ENCODE peak calls at places on chromosomes 16 and 17, in seven cellular contexts. S is cardiac fibroblast, I is mammary epithelial cell, J is fibroblast of pulmonary artery, N is dorsolateral prefrontal cortex, T is A549, L is PC-9. A is an unnamed sample.

GRCh38 chr17:41657936-41658335 is 30.7 kb upstream of the EIF1 start:
- DNase-seq in T (no peak), L (no peak), J (no peak), I (peak), N (no peak), S (no peak), A (no peak)

GRCh38 chr16:54928421-54929089 is 2.1 kb upstream of the IRX5 start:
- DNase-seq in S (peak), L (peak), N (no peak), J (no peak), I (peak), T (peak), A (no peak)

GRCh38 chr16:84741351-84741791 is 41.6 kb downstream of the USP10 start:
- DNase-seq in I (no peak), T (no peak), L (no peak), S (peak), J (no peak), N (no peak), A (no peak)

GRCh38 chr17:31387438-31387837 is 4.0 kb upstream of the RAB11FIP4 start:
- DNase-seq in I (no peak), T (no peak), S (no peak), J (no peak), N (no peak), L (no peak), A (no peak)

GRCh38 chr16:21167360-21167759 is 8.9 kb downstream of the LDAF1 start:
- DNase-seq in N (no peak), T (peak), I (peak), L (peak), J (peak), S (peak), A (peak)

GRCh38 chr16:88534731-88535141 is 35.5 kb upstream of the ZC3H18 start:
- DNase-seq in T (peak), S (peak), N (peak), I (no peak), L (no peak), J (peak), A (peak)

GRCh38 chr17:59366773-59367656 is 35.6 kb downstream of the YPEL2 start:
- DNase-seq in S (peak), L (peak), T (no peak), N (no peak), J (peak), I (no peak), A (peak)

GRCh38 chr17:48016112-48016511 is 21.5 kb downstream of the COPZ2 start:
- DNase-seq in T (peak), L (peak), I (no peak), S (peak), N (no peak), J (peak), A (no peak)

GRCh38 chr17:59371426-59372099 is 40.1 kb downstream of the YPEL2 start:
- DNase-seq in S (peak), I (no peak), J (peak), T (no peak), L (peak), N (no peak), A (peak)

GRCh38 chr16:4454618-4455017 is 19.8 kb downstream of the NMRAL1 start:
- DNase-seq in J (no peak), N (no peak), S (no peak), I (no peak), T (no peak), L (no peak), A (no peak)

GRCh38 chr16:51268237-51268636 is 117.2 kb upstream of the SALL1 start:
- DNase-seq in T (no peak), I (no peak), J (no peak), S (no peak), N (peak), L (no peak), A (no peak)

GRCh38 chr17:16939606-16940115 is 32.3 kb downstream of the TNFRSF13B start:
- DNase-seq in T (no peak), N (peak), I (no peak), J (no peak), L (no peak), S (no peak), A (no peak)

GRCh38 chr16:80023865-80024264 is 423.3 kb upstream of the MAF start:
- DNase-seq in J (no peak), S (peak), I (no peak), T (peak), L (peak), N (no peak), A (peak)

GRCh38 chr17:68591583-68591982 is 9.6 kb downstream of the FAM20A start:
- DNase-seq in T (no peak), N (no peak), I (no peak), S (no peak), L (no peak), J (no peak), A (peak)

GRCh38 chr16:5058476-5058875 is 7.3 kb downstream of the C16orf89 start:
- DNase-seq in T (peak), S (peak), N (no peak), J (peak), L (no peak), I (no peak), A (peak)

GRCh38 chr17:11928436-11928835 is 68.8 kb downstream of the ZNF18 start:
- DNase-seq in I (no peak), L (no peak), J (no peak), S (no peak), N (no peak), T (no peak), A (no peak)

GRCh38 chr17:10879110-10879509 is 41.2 kb upstream of the PIRT start:
- DNase-seq in S (peak), J (peak), L (no peak), N (peak), T (no peak), I (no peak), A (peak)

GRCh38 chr17:79438936-79439335 is 171.9 kb downstream of the RBFOX3 start:
- DNase-seq in S (no peak), N (no peak), T (no peak), L (no peak), I (no peak), J (no peak), A (no peak)

GRCh38 chr17:64773836-64774761 is 112.0 kb upstream of the SMURF2 start:
- DNase-seq in S (peak), T (peak), I (peak), L (peak), N (peak), J (peak), A (peak)

GRCh38 chr17:7132511-7133094 is 18.0 kb upstream of the ASGR2 start:
- DNase-seq in S (peak), N (no peak), J (peak), T (no peak), I (no peak), L (no peak), A (peak)

GRCh38 chr16:87765473-87765775 is 362 bp downstream of the KLHDC4 start:
- DNase-seq in S (no peak), L (no peak), I (no peak), N (no peak), T (no peak), J (no peak), A (no peak)

GRCh38 chr17:40035162-40035559 is 19.0 kb downstream of the MED24 start:
- DNase-seq in J (peak), T (peak), L (no peak), S (peak), I (no peak), N (peak), A (peak)

GRCh38 chr17:60354223-60354622 is 37.7 kb downstream of the USP32 start:
- DNase-seq in T (no peak), N (no peak), S (peak), I (peak), J (peak), L (peak), A (peak)

DNA sequence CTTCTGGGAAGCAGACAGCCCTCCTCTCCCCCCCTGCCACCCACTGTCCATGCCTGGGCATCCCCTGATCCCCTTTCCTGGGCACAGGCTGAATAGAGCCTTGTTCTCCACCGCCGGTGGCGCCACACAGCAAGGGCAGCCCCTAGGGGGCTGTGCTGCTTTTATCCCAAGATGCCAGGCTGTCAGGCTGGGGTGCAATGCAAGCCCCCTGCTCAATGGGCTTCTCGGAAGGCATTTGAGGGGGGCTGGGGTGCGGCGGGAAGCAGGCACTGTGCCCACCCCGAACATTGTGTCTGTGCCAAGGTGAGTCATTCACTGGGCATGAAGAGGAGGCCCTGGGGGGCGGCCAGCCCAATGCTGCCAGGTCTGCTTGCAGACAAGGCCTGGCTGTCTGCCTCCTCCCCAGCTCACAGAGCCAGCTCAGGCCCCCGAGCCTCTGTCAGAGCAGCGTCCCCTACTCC is 1.5 kb upstream of the GFAP start:
- DNase-seq in N (peak), I (peak), T (no peak), J (peak), S (no peak), L (peak), A (no peak)
- TF ChIP-seq CTCF in N (peak), I (no peak), T (no peak), J (peak), S (no peak), L (no peak), A (no peak)

GRCh38 chr17:58279016-58279671 is 1.6 kb downstream of the MPO start:
- DNase-seq in T (no peak), J (peak), S (peak), L (no peak), N (no peak), I (no peak), A (peak)
- H3K4me3 ChIP-seq in T (no peak), J (no peak), S (no peak), L (no peak), N (peak), I (no peak), A (no peak)

DNA sequence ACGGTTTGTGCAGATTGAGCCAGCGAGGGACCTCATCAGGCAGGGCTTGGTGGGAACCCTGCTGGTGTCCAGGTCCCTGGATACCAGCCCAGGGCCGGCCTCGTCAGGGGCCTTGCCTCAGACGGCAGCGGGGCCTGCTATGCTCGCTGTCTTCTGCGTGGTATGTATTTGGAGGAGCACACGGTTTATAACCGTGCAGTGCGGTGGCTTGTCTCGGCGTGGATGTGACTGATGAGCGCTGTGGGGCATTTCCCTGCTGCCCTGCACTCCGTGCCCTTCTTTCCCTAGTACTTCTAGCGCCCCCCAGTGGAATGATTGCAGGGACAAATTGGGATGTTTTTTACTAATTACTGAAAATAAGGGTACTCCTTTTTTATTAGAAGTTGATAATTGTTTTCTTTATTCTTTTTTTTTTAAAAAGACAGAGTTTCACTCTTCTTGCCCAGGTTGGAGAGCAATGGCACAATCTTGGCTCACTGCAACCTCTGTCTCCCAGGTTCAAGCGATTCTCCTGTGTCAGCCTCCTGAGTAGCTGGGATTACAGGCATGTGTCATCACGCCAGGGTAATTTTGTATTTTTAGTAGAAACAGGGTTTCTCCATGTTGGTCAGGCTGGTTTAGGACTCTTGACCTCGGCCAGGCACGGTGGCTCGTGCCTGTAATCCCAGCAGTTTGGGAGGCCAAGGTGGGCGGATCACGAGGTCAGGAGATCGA is 15.3 kb downstream of the TBCD start:
- DNase-seq in I (peak), N (peak), T (peak), L (no peak), J (peak), S (peak), A (peak)
- TF ChIP-seq CTCF in I (peak), N (peak), T (peak), L (peak), J (peak), S (peak), A (peak)

DNA sequence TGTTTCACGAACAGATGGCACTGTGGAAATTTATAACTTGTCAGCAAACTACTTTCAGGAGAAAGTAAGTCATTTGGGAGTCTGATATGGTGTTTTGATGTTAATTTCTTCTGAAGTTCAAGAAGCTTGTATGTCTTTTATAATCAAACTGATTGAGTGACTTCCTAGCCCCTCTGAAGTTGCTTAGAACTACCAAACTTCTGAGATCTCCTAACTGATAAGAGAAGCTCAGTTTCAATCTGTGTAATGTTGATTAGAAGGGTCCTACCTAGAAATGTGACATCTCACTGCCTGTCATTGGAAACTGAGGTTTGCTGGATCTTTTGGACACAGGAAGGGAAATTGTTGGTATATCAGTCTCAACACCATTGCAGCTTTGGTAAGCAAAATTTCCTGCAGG is 1.1 kb downstream of the UTP4 start:
- DNase-seq in S (no peak), L (no peak), I (no peak), T (no peak), J (no peak), N (no peak), A (no peak)
- H3K4me3 ChIP-seq in S (no peak), L (peak), I (peak), T (peak), J (peak), N (peak), A (peak)

GRCh38 chr17:34842235-34842634 is 119.0 kb downstream of the CCT6B start:
- DNase-seq in T (no peak), S (no peak), I (no peak), L (no peak), J (no peak), N (no peak), A (no peak)

GRCh38 chr17:34840758-34841157 is 120.5 kb downstream of the CCT6B start:
- DNase-seq in S (no peak), N (no peak), L (no peak), I (no peak), T (no peak), J (no peak), A (no peak)

GRCh38 chr17:34843682-34844081 is 117.6 kb downstream of the CCT6B start:
- DNase-seq in L (no peak), J (no peak), N (no peak), S (no peak), T (no peak), I (no peak), A (no peak)

GRCh38 chr17:34837796-34838195 is 123.5 kb downstream of the CCT6B start:
- DNase-seq in L (no peak), S (no peak), T (no peak), I (no peak), N (no peak), J (no peak), A (no peak)

DNA sequence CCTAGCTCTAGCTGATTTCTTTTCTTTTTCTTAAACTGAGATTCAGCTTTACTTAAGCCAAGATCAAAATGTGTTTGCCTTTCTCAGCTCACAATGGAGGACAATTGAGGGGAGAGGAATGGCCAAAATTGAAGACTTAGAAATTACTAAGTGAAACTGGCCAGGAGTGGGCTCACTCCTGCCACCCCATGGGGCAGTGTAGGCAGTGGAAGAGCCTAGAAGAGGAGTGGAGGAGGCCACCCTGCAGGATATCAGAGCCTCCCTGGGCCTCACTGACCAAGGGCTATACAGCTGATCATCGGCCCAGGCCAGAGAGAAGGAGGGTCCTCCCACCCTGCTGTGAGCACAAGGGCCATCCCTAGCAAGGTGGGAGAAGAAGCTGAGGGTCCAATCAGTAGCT is 119.8 kb downstream of the CCT6B start:
- DNase-seq in L (no peak), I (no peak), T (no peak), N (no peak), S (no peak), J (no peak), A (no peak)
- TF ChIP-seq CTCF in L (no peak), I (no peak), T (no peak), N (no peak), S (no peak), J (no peak), A (no peak)

A was measured in choroid plexus epithelial cell.